ENCODE peak calls at places on chromosomes 2 and 18, in four cellular contexts. One of them, this sample, is unnamed.

GRCh38 chr18:22640281-22640842 is 222.6 kb upstream of the CTAGE1 start:
- DNase-seq in MM.1S: no peak
- DNase-seq in upper lobe of right lung: no peak
- DNase-seq in epithelial cell of proximal tubule: no peak
- DNase-seq in this sample: no peak

GRCh38 chr2:181411105-181411849 is 45.9 kb upstream of the ITGA4 start:
- DNase-seq in MM.1S: peak
- DNase-seq in upper lobe of right lung: no peak
- DNase-seq in epithelial cell of proximal tubule: no peak
- DNase-seq in this sample: no peak

GRCh38 chr18:26710460-26711096 is 154.9 kb downstream of the AQP4 start:
- DNase-seq in MM.1S: peak
- DNase-seq in upper lobe of right lung: no peak
- DNase-seq in epithelial cell of proximal tubule: no peak
- DNase-seq in this sample: peak

GRCh38 chr18:31920326-31920725 is 22.6 kb downstream of the TRAPPC8 start:
- DNase-seq in MM.1S: no peak
- DNase-seq in upper lobe of right lung: no peak
- DNase-seq in epithelial cell of proximal tubule: no peak
- DNase-seq in this sample: no peak

GRCh38 chr2:9473308-9473984 is 905 bp upstream of the IAH1 start:
- DNase-seq in MM.1S: no peak
- DNase-seq in upper lobe of right lung: peak
- DNase-seq in epithelial cell of proximal tubule: no peak
- DNase-seq in this sample: peak

GRCh38 chr2:147108553-147108952 is 736.3 kb upstream of the ACVR2A start:
- DNase-seq in MM.1S: no peak
- DNase-seq in upper lobe of right lung: no peak
- DNase-seq in epithelial cell of proximal tubule: peak
- DNase-seq in this sample: no peak

GRCh38 chr2:169478745-169479256 is 493 bp upstream of the BBS5 start:
- DNase-seq in MM.1S: no peak
- DNase-seq in upper lobe of right lung: no peak
- DNase-seq in epithelial cell of proximal tubule: no peak
- DNase-seq in this sample: no peak

GRCh38 chr2:223949241-223949640 is 4.1 kb upstream of the WDFY1 start:
- DNase-seq in MM.1S: no peak
- DNase-seq in upper lobe of right lung: no peak
- DNase-seq in epithelial cell of proximal tubule: no peak
- DNase-seq in this sample: no peak

GRCh38 chr2:203535784-203536590 is 886 bp upstream of the RAPH1 start:
- DNase-seq in MM.1S: no peak
- DNase-seq in upper lobe of right lung: no peak
- DNase-seq in epithelial cell of proximal tubule: no peak
- DNase-seq in this sample: no peak

GRCh38 chr2:55048514-55048924 is 1.7 kb downstream of the RTN4 start:
- DNase-seq in MM.1S: peak
- DNase-seq in upper lobe of right lung: no peak
- DNase-seq in epithelial cell of proximal tubule: no peak
- DNase-seq in this sample: no peak

GRCh38 chr2:47282621-47283272 is 120.2 kb upstream of the MSH2 start:
- DNase-seq in MM.1S: no peak
- DNase-seq in upper lobe of right lung: no peak
- DNase-seq in epithelial cell of proximal tubule: no peak
- DNase-seq in this sample: no peak

GRCh38 chr2:47003641-47004427 is 88.2 kb upstream of the MCFD2 start:
- DNase-seq in MM.1S: no peak
- DNase-seq in upper lobe of right lung: no peak
- DNase-seq in epithelial cell of proximal tubule: no peak
- DNase-seq in this sample: no peak

GRCh38 chr2:222776792-222777191 is 84.0 kb upstream of the ACSL3 start:
- DNase-seq in MM.1S: no peak
- DNase-seq in upper lobe of right lung: no peak
- DNase-seq in epithelial cell of proximal tubule: no peak
- DNase-seq in this sample: no peak

GRCh38 chr2:54409752-54410151 is 46.4 kb upstream of the SPTBN1 start:
- DNase-seq in MM.1S: no peak
- DNase-seq in upper lobe of right lung: no peak
- DNase-seq in epithelial cell of proximal tubule: no peak
- DNase-seq in this sample: no peak

GRCh38 chr18:33928226-33928625 is 296.5 kb downstream of the NOL4 start:
- DNase-seq in MM.1S: no peak
- DNase-seq in upper lobe of right lung: no peak
- DNase-seq in epithelial cell of proximal tubule: peak
- DNase-seq in this sample: no peak

GRCh38 chr18:79933765-79934164 is 17.7 kb downstream of the SLC66A2 start:
- DNase-seq in MM.1S: no peak
- DNase-seq in upper lobe of right lung: peak
- DNase-seq in epithelial cell of proximal tubule: no peak
- DNase-seq in this sample: no peak

GRCh38 chr2:151792589-151792988 is 35.6 kb downstream of the ARL5A start:
- DNase-seq in MM.1S: no peak
- DNase-seq in upper lobe of right lung: no peak
- DNase-seq in epithelial cell of proximal tubule: no peak
- DNase-seq in this sample: no peak
- TF ChIP-seq CTCF in MM.1S: no peak
- TF ChIP-seq CTCF in upper lobe of right lung: no peak
- TF ChIP-seq CTCF in epithelial cell of proximal tubule: peak
- TF ChIP-seq CTCF in this sample: no peak

GRCh38 chr2:70684846-70685622 is 83.0 kb downstream of the ADD2 start:
- DNase-seq in MM.1S: no peak
- DNase-seq in upper lobe of right lung: peak
- DNase-seq in epithelial cell of proximal tubule: no peak
- DNase-seq in this sample: no peak

GRCh38 chr2:70688427-70688826 is 79.6 kb downstream of the ADD2 start:
- DNase-seq in MM.1S: no peak
- DNase-seq in upper lobe of right lung: peak
- DNase-seq in epithelial cell of proximal tubule: no peak
- DNase-seq in this sample: no peak

GRCh38 chr2:70685771-70686171 is 82.2 kb downstream of the ADD2 start:
- DNase-seq in MM.1S: no peak
- DNase-seq in upper lobe of right lung: peak
- DNase-seq in epithelial cell of proximal tubule: no peak
- DNase-seq in this sample: no peak

GRCh38 chr2:70687461-70687795 is 80.6 kb downstream of the ADD2 start:
- DNase-seq in MM.1S: no peak
- DNase-seq in upper lobe of right lung: no peak
- DNase-seq in epithelial cell of proximal tubule: no peak
- DNase-seq in this sample: no peak

GRCh38 chr2:70686577-70687460 is 81.2 kb downstream of the ADD2 start:
- DNase-seq in MM.1S: peak
- DNase-seq in upper lobe of right lung: peak
- DNase-seq in epithelial cell of proximal tubule: no peak
- DNase-seq in this sample: peak
- TF ChIP-seq CTCF in MM.1S: peak
- TF ChIP-seq CTCF in upper lobe of right lung: peak
- TF ChIP-seq CTCF in epithelial cell of proximal tubule: peak
- TF ChIP-seq CTCF in this sample: peak

DNA sequence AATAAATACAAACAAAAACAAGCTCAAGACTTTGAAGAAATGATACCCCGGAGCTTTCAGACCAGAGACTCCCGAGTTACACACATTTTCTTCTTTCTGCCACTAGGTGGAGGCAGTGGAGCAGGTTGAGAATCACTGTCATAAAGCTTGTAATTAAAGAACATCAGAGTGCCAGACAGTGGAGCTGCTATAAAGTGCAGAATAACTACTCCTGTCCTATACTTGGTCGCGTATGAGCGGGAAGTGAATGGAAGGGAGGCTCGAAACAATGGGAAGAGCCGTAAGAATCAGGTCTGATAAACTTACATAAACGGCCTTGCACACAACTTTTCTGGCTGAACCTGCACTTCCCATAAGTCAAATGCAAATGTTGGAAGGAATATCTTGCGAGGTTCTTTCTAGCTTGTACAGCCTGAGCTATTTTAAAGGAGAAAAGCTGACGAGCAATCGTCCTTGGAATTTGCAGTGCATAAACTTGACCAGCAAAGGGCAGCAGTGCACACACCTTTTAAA is 189.0 kb downstream of the RPIA start:
- DNase-seq in MM.1S: peak
- DNase-seq in upper lobe of right lung: no peak
- DNase-seq in epithelial cell of proximal tubule: peak
- DNase-seq in this sample: no peak
- TF ChIP-seq CTCF in MM.1S: peak
- TF ChIP-seq CTCF in upper lobe of right lung: peak
- TF ChIP-seq CTCF in epithelial cell of proximal tubule: peak
- TF ChIP-seq CTCF in this sample: peak

DNA sequence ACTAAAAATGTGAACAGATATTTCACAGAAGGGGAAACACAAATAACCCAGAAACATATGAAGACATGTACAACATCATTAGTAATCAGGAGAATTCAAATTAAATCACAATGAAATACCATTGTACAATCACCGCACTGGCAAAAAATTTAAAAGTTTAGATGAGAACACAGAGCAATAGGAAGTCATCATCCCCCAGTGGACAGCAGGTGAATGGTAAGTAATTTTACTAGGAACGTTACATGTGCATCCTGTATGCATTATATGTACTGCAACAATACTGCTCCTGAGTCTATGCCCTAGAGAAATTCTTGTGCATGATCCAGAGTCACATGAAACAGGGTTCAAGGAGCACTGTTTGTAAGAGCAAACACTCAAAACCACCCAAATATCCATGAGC is 713.8 kb downstream of the NRXN1 start:
- DNase-seq in MM.1S: no peak
- DNase-seq in upper lobe of right lung: no peak
- DNase-seq in epithelial cell of proximal tubule: no peak
- DNase-seq in this sample: no peak
- TF ChIP-seq CTCF in MM.1S: peak
- TF ChIP-seq CTCF in upper lobe of right lung: no peak
- TF ChIP-seq CTCF in epithelial cell of proximal tubule: no peak
- TF ChIP-seq CTCF in this sample: no peak

GRCh38 chr2:39678170-39678569 is 12.5 kb downstream of the TMEM178A start:
- DNase-seq in MM.1S: no peak
- DNase-seq in upper lobe of right lung: no peak
- DNase-seq in epithelial cell of proximal tubule: no peak
- DNase-seq in this sample: no peak
- TF ChIP-seq CTCF in MM.1S: no peak
- TF ChIP-seq CTCF in upper lobe of right lung: no peak
- TF ChIP-seq CTCF in epithelial cell of proximal tubule: no peak
- TF ChIP-seq CTCF in this sample: no peak

DNA sequence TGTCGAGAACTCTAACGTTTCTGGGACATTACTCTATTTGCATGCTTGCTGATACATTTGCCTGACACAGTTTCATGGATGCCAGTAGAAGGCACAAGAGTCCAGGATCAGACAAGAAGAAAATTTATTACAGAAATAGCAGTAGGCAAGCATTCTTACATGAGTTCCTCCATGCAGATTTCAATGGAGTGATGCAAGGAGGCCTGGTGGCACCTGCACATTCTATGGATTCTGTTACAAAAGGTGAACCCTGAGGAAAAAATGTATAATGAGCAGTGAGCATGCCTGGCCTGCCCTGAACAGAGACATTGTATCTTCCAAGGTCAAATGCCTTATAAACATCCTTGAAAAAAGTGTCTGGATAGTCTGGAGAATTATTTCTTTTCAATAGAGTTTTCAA is 142.9 kb downstream of the DSEL start:
- DNase-seq in MM.1S: no peak
- DNase-seq in upper lobe of right lung: no peak
- DNase-seq in epithelial cell of proximal tubule: no peak
- DNase-seq in this sample: no peak
- TF ChIP-seq CTCF in MM.1S: no peak
- TF ChIP-seq CTCF in upper lobe of right lung: no peak
- TF ChIP-seq CTCF in epithelial cell of proximal tubule: no peak
- TF ChIP-seq CTCF in this sample: no peak

DNA sequence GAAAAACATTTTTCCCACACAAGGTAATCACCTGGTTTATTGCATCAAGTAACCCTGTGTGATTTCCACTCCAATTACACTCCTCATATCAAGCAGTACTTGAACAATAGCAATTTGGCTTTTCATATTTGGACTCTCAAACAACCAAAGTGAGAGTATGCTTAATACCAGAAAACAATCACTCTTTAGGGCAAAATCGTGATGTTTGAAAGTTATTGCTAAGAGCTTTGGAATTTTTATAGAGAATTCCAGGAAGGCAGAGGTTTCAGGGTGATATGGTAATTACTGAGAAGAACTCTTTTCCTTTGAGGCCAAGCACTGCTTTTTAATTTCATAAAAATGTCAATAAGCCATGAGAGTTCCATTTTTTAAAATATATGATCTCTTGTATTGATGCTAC is 779.5 kb upstream of the LRRTM1 start:
- DNase-seq in MM.1S: no peak
- DNase-seq in upper lobe of right lung: no peak
- DNase-seq in epithelial cell of proximal tubule: no peak
- DNase-seq in this sample: no peak
- TF ChIP-seq CTCF in MM.1S: no peak
- TF ChIP-seq CTCF in upper lobe of right lung: no peak
- TF ChIP-seq CTCF in epithelial cell of proximal tubule: no peak
- TF ChIP-seq CTCF in this sample: no peak

GRCh38 chr2:225597911-225598310 is 198.4 kb downstream of the NYAP2 start:
- DNase-seq in MM.1S: no peak
- DNase-seq in upper lobe of right lung: no peak
- DNase-seq in epithelial cell of proximal tubule: no peak
- DNase-seq in this sample: no peak
- TF ChIP-seq CTCF in MM.1S: no peak
- TF ChIP-seq CTCF in upper lobe of right lung: no peak
- TF ChIP-seq CTCF in epithelial cell of proximal tubule: no peak
- TF ChIP-seq CTCF in this sample: no peak